ENCODE peak calls at places on chromosome 7, in four cellular contexts. O is HepG2, S is HCT116, U is GM12878. B is an unnamed sample. For H3K4me1, the result is how much of the 10 kb centered on the place peaks cover.

GRCh38 chr7:27030393-27031001 is 65.3 kb downstream of the HOXA1 start:
- ATAC-seq in O (no peak), S (peak), U (no peak), B (no peak)

GRCh38 chr7:74355091-74355490 is 65.9 kb downstream of the CLIP2 start:
- ATAC-seq in O (no peak), S (peak), U (no peak), B (no peak)

GRCh38 chr7:151678227-151678604 is 158.5 kb upstream of the RHEB start:
- ATAC-seq in O (no peak), S (no peak), U (no peak), B (no peak)

GRCh38 chr7:129853661-129854268 is 99.0 kb downstream of the UBE2H start:
- ATAC-seq in O (no peak), S (peak), U (no peak), B (peak)

GRCh38 chr7:38306136-38306535 is 32.7 kb upstream of the TARP start:
- ATAC-seq in O (no peak), S (no peak), U (no peak), B (no peak)

GRCh38 chr7:134602921-134603394 is 43.7 kb upstream of the BPGM start:
- ATAC-seq in O (peak), S (no peak), U (no peak), B (no peak)

GRCh38 chr7:64618785-64619456 is 47.0 kb upstream of the ZNF107 start:
- ATAC-seq in O (peak), S (peak), U (peak), B (peak)

GRCh38 chr7:21408481-21408820 is 19.4 kb upstream of the SP4 start:
- ATAC-seq in O (no peak), S (no peak), U (no peak), B (no peak)

GRCh38 chr7:91183408-91183807 is 80.8 kb upstream of the FZD1 start:
- ATAC-seq in O (no peak), S (no peak), U (no peak), B (no peak)

GRCh38 chr7:76193478-76193877 is 8.2 kb upstream of the SRRM3 start:
- ATAC-seq in O (no peak), S (no peak), U (no peak), B (peak)

GRCh38 chr7:20114463-20114862 is 102.7 kb downstream of the MACC1 start:
- ATAC-seq in O (no peak), S (no peak), U (peak), B (no peak)

GRCh38 chr7:140398821-140399220 is 491 bp upstream of the SLC37A3 start:
- ATAC-seq in O (no peak), S (peak), U (no peak), B (no peak)

GRCh38 chr7:140402178-140402835 is 1.6 kb upstream of the RAB19 start:
- ATAC-seq in O (no peak), S (no peak), U (no peak), B (no peak)

GRCh38 chr7:140400381-140400780 is 2.1 kb upstream of the SLC37A3 start:
- ATAC-seq in O (no peak), S (no peak), U (no peak), B (no peak)

GRCh38 chr7:140393756-140394306 is 4.5 kb downstream of the SLC37A3 start:
- ATAC-seq in O (no peak), S (no peak), U (no peak), B (no peak)

DNA sequence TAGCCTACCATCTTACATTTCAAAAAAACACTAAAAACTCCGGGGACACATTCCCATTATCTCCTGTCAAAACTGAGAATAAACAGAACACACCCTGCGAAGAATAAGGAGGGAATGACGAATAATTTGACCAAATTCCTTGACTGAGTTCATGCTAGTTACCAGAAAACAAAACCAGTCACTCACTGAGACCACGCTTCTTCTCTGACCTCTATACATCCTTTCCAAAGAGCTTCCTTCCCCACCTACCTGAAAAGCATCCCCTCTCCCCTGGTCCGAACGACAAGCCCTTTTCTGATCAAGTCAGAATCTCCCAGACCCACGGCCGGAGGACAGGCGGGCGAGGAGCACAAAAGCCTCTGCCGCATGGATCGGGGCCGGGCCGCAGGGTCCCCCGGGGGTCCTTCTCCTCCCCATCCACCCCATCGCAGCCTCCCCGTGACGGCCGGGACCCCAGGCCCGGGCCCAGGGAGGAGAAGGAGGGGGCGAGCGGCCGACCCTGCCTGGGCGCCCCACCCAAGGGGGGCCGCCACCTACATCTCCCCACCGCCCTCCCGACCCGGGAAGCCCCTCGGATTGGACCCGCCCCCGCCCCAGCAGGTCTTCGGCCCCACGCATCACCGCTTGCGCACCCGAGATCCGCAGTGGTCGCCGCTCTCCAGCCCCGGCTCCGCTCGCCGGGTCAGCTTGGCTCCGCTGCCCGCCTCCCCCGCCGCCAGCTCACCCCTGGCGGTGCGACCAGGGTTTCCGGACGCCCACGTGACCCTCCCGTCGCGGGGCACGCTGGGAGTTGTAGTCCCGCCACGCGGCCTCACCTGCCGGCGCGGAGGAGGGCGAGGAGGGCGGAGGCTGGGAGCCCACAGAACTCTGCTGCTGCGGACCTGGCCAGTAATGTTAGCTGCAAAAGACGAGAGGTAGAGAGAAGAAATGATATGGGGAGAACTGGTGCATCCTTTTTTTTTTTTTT is at the start of gene SLC37A3:
- ATAC-seq in O (peak), S (peak), U (peak), B (peak)
- TF ChIP-seq POLR2A in O (peak), S (peak), U (peak), B (peak)

DNA sequence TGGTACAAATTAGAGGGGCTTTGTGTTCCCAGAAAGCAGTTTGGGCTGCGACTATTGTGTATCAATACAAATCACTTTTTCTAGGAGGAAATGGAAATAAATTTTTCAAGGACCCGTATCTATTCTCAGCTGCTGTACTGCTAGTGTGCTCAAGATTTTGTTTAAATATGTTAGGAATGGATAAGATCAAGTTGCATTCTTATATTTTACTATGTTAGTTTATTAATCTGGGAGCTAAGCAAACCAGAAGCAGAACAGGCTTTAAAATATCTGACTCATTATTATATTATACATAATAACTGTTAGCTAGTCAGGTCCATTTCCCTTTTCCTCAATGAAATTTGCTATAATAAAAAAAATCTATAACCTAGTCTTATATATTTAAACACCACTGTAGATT is 11.1 kb upstream of the GLCCI1 start:
- ATAC-seq in O (no peak), S (no peak), U (no peak), B (no peak)
- H3K4me1 ChIP-seq in O (under half), S (under half), U (under half), B (under half)

GRCh38 chr7:33789871-33790270 is 115.5 kb upstream of the BMPER start:
- ATAC-seq in O (no peak), S (no peak), U (no peak), B (no peak)
- TF ChIP-seq POLR2AphosphoS5 in O (no peak), S (no peak), U (no peak), B (no peak)

GRCh38 chr7:158830211-158830723 is 958 bp upstream of the ESYT2 start:
- ATAC-seq in O (no peak), S (no peak), U (peak), B (no peak)

GRCh38 chr7:158829342-158830210 is at the start of gene ESYT2:
- ATAC-seq in O (peak), S (peak), U (peak), B (peak)

GRCh38 chr7:158829021-158829341 is 328 bp downstream of the ESYT2 start:
- ATAC-seq in O (peak), S (peak), U (peak), B (peak)

GRCh38 chr7:158827411-158828342 is 1.6 kb downstream of the ESYT2 start:
- ATAC-seq in O (no peak), S (no peak), U (peak), B (no peak)

GRCh38 chr7:158828343-158829020 is 827 bp downstream of the ESYT2 start:
- ATAC-seq in O (peak), S (peak), U (peak), B (peak)
- TF ChIP-seq POLR2A in O (no peak), S (no peak), U (no peak), B (peak)

DNA sequence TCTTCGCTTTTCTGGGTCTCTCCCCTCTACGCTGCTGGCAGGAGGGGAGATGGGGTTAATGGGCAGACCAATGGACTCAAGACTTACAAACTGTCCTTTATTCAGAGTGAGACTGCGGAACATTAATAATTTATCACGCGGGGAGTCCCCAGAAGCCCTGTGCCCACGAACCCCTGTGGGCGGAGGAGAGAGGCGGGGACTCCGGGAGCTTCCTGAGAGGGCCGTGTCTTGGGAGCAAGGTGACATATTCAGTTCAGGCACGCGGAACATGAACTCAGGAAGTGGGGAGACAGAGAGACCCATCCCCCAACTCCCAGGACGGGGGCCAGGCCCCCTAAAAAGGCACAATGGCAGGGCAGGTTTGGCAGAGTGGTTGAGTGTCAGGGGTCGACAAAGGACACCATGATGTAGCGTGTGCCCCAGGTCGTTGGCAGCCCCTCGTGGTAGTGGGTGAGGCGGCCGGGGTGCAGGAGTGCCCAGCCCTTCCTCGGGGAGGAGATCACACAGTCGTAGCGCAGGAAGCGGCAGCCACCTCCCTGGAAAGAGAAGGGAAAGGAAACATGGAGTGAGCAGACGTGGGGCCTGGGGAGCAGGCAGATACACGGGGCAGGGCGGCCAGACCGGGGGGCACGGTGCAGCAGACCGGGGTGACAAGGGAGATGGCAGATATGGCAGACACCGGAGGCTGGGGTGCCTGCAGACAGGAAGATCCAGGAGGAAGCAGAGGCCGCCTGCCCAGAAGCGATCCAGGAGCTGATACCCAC is 5.2 kb upstream of the MOGAT3 start:
- ATAC-seq in O (no peak), S (no peak), U (no peak), B (peak)
- H3K4me1 ChIP-seq in O (under half), S (under half), U (under half), B (under half)

GRCh38 chr7:22587322-22587721 is 87.3 kb upstream of the STEAP1B start:
- ATAC-seq in O (no peak), S (no peak), U (no peak), B (no peak)

GRCh38 chr7:22588396-22588795 is 88.4 kb upstream of the STEAP1B start:
- ATAC-seq in O (no peak), S (no peak), U (no peak), B (no peak)

GRCh38 chr7:22586806-22587180 is 86.8 kb upstream of the STEAP1B start:
- ATAC-seq in O (peak), S (peak), U (no peak), B (no peak)

GRCh38 chr7:22591271-22591670 is 91.3 kb upstream of the STEAP1B start:
- ATAC-seq in O (no peak), S (no peak), U (no peak), B (no peak)

GRCh38 chr7:22589641-22590141 is 89.7 kb upstream of the STEAP1B start:
- ATAC-seq in O (no peak), S (no peak), U (no peak), B (peak)
- TF ChIP-seq POLR2AphosphoS5 in O (no peak), S (no peak), U (no peak), B (peak)

DNA sequence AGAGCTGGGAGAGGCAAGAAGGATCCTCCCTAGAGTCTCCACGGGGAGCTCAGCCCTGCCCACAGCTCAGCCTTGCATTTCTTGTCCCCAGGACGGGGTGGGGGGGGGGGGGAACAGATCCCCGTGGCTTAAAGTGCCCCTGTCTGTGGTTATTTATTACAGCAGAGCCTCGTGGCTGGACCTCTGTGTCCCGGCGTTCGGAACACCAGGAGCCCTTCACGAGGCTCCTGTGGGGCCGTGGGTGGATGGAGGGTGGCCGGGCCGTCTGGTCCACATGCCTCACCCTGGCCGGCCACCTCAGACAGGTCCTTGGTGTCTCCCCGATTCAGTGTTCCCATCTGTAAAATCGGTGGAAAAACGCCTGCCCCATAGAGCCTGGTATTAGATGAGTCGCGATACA is 37.9 kb downstream of the FAM20C start:
- ATAC-seq in O (no peak), S (no peak), U (no peak), B (no peak)
- TF ChIP-seq POLR2A in O (no peak), S (no peak), U (no peak), B (no peak)